ENCODE peak calls at places on chromosomes 2 and 18, in eight cellular contexts. X, Z, P, I, S, L, Y and J are unnamed samples.

GRCh38 chr2:439077-439476 is 151.2 kb upstream of the ALKAL2 start:
- DNase-seq in X (no peak), Z (no peak), P (no peak), I (no peak), S (no peak), L (no peak), Y (no peak), J (peak; percentile 24)

GRCh38 chr2:228901531-228901930 is 369.6 kb downstream of the PID1 start:
- DNase-seq in X (no peak), Z (no peak), P (no peak), I (no peak), S (no peak), L (no peak), Y (no peak), J (no peak)

GRCh38 chr2:202278944-202279343 is 13.4 kb downstream of the NOP58 start:
- DNase-seq in X (no peak), Z (peak; percentile 78), P (no peak), I (no peak), S (no peak), L (no peak), Y (no peak), J (no peak)

GRCh38 chr2:214547931-214548330 is 137.1 kb downstream of the VWC2L start:
- DNase-seq in X (no peak), Z (no peak), P (no peak), I (no peak), S (no peak), L (no peak), Y (no peak), J (no peak)

GRCh38 chr2:238420878-238421694 is 5.6 kb upstream of the ASB1 start:
- DNase-seq in X (no peak), Z (no peak), P (peak; percentile 67), I (no peak), S (peak; percentile 32), L (no peak), Y (no peak), J (no peak)

GRCh38 chr2:112794131-112794733 is 9.9 kb upstream of the IL1A start:
- DNase-seq in X (no peak), Z (peak; percentile 96), P (no peak), I (peak; percentile 17), S (no peak), L (peak; percentile 15), Y (no peak), J (no peak)

GRCh38 chr18:62069556-62069955 is 117.3 kb downstream of the PIGN start:
- DNase-seq in X (no peak), Z (peak; percentile 35), P (no peak), I (no peak), S (no peak), L (no peak), Y (no peak), J (no peak)

GRCh38 chr2:68435605-68436004 is 31.5 kb downstream of the FBXO48 start:
- DNase-seq in X (no peak), Z (peak; percentile 56), P (no peak), I (no peak), S (no peak), L (no peak), Y (no peak), J (no peak)

GRCh38 chr18:44852818-44853217 is 172.1 kb downstream of the SETBP1 start:
- DNase-seq in X (no peak), Z (peak; percentile 1), P (no peak), I (no peak), S (no peak), L (no peak), Y (no peak), J (no peak)

GRCh38 chr2:55581875-55582547 is 35.4 kb downstream of the PPP4R3B start:
- DNase-seq in X (no peak), Z (peak; percentile 43), P (no peak), I (no peak), S (no peak), L (no peak), Y (no peak), J (no peak)

GRCh38 chr2:67879586-67880290 is 183.1 kb downstream of the C1D start:
- DNase-seq in X (no peak), Z (peak; percentile 69), P (no peak), I (no peak), S (no peak), L (no peak), Y (no peak), J (no peak)

GRCh38 chr2:197309369-197310231 is 980 bp downstream of the ANKRD44 start:
- DNase-seq in X (no peak), Z (no peak), P (peak; percentile 77), I (peak; percentile 20), S (no peak), L (no peak), Y (peak; percentile 78), J (peak; percentile 37)

GRCh38 chr2:66507673-66508127 is 72.8 kb downstream of the MEIS1 start:
- DNase-seq in X (no peak), Z (no peak), P (peak; percentile 81), I (no peak), S (no peak), L (no peak), Y (no peak), J (no peak)

GRCh38 chr2:234001380-234001993 is 49.0 kb upstream of the SPP2 start:
- DNase-seq in X (no peak), Z (no peak), P (no peak), I (no peak), S (no peak), L (no peak), Y (no peak), J (peak; percentile 45)

DNA sequence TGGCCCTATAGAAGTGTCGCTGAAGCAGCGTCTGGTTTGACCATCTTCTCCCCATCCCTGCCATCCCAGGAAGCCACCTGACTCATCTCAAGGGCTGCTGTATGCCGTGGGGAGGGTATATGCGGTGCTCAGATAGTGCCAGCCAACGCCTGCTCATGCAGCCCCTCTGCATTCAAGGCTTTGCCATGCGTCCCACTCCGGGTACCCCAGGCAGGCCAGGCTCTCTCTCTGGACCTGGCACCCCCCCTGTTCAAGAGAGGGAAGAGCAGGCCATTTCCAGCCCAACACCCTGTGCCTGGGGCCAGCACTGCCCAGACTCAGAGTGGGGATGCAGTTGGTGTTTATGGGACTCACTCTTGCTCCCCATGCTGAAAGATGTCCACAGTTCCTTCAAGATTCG is 130.0 kb downstream of the GLI2 start:
- DNase-seq in X (no peak), Z (no peak), P (peak; percentile 44), I (no peak), S (no peak), L (no peak), Y (peak; percentile 69), J (no peak)
- H3K4me1 ChIP-seq in X (no peaks in the 10 kb centered on the region), Z (peaks cover 58% of the 10 kb centered on the region), P (no peaks in the 10 kb centered on the region), I (peaks cover 21% of the 10 kb centered on the region), S (no peaks in the 10 kb centered on the region), L (peaks cover 5% of the 10 kb centered on the region), Y (no peaks in the 10 kb centered on the region), J (no peaks in the 10 kb centered on the region)

DNA sequence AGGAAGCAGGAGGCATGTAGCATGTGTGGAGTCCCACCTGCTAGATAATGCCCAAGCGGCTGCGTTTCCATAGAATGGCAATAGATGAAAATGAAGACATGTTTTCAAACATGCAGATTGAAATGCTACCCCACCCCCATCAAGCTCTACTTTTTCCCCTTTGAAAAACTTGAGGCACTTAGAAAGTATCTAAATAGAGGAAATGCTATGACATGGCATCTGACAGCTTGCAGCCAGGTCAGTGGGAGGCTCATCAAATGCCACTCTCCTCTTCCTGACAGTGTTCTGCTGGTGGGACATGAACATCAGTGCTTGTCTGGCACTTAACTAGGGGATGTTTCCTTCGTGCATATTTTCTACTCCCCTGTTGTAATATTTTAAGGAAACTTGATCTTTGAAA is 148.8 kb downstream of the ZNF236 start:
- DNase-seq in X (no peak), Z (no peak), P (no peak), I (no peak), S (no peak), L (no peak), Y (no peak), J (no peak)
- H3K4me3 ChIP-seq in X (no peak overlapping the region), Z (no peak overlapping the region), P (no peak overlapping the region), I (no peak overlapping the region), S (no peak overlapping the region), L (no peak overlapping the region), Y (no peak overlapping the region), J (no peak overlapping the region)

DNA sequence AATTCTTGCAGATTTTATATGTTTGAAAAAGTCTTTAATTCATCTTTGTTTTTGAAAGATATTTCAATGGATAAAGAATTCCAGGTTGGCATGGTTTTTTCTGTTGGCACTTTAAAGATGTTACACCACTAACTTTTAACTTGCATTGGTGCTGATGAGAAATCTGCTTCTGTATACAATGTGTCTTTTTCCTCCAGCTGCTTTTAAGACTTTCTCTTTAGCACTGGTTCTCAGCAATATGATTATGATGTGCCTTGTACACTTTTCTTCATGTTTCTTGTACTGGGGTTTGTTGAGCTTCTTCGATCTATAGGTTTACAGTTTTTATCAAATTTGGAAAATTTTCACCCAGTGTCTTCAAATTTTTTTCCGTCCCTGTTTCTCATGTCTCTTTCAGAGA is 29.2 kb downstream of the PECR start:
- DNase-seq in X (no peak), Z (no peak), P (no peak), I (no peak), S (no peak), L (no peak), Y (no peak), J (no peak)
- H3K4me1 ChIP-seq in X (peaks cover 10% of the 10 kb centered on the region), Z (no peaks in the 10 kb centered on the region), P (no peaks in the 10 kb centered on the region), I (no peaks in the 10 kb centered on the region), S (no peaks in the 10 kb centered on the region), L (no peaks in the 10 kb centered on the region), Y (no peaks in the 10 kb centered on the region), J (no peaks in the 10 kb centered on the region)

GRCh38 chr2:239917957-239918481 is 107.1 kb downstream of the NDUFA10 start:
- DNase-seq in X (no peak), Z (no peak), P (no peak), I (no peak), S (no peak), L (no peak), Y (peak; percentile 56), J (no peak)

GRCh38 chr2:239916205-239917127 is 108.7 kb downstream of the NDUFA10 start:
- DNase-seq in X (no peak), Z (no peak), P (peak; percentile 26), I (no peak), S (no peak), L (no peak), Y (peak; percentile 71), J (no peak)

GRCh38 chr2:239918749-239919148 is 106.4 kb downstream of the NDUFA10 start:
- DNase-seq in X (no peak), Z (no peak), P (peak; percentile 23), I (no peak), S (no peak), L (no peak), Y (peak; percentile 40), J (no peak)

GRCh38 chr2:239919779-239920545 is 105.2 kb downstream of the NDUFA10 start:
- DNase-seq in X (no peak), Z (no peak), P (peak; percentile 17), I (peak; percentile 52), S (no peak), L (no peak), Y (peak; percentile 66), J (peak; percentile 2)

DNA sequence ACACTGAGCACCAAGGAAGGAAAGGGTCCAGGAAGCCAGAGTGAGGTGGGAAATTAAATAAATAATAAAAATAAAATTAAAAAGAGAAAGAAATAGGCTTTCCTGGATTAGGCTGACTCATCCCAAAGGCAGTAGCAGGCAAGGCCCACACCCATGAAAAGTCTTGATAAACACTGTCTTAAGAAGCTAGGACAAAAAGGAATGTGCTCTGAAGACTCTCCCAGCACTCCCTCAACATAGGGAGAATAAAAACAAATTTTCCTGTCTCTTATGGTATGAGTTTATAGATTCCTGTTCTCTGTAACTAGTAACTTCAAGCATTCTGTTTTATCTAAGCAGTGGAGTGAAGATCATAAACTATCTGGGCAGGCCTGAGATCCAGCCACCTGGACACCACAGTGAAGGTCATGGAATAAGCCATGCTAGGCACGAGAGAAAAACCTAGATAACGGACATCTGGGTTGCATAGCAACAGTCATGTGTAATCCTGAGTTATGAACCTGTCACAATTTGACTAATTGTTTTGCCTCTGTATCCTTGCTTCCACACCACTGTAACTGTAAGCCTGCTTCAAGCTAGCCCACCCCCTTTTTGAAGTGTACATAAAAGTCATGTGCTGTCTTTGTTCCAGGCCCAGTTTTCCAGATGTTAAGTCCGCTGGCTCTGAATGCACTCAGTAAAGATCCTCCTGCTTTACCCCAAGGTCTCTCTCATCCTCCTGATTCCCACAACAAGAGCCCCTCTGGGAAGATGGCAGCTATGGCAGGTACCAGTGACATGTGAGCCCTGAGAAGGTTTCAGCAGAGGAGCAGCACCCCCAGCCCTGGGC is 107.8 kb downstream of the NDUFA10 start:
- DNase-seq in X (no peak), Z (no peak), P (peak; percentile 33), I (no peak), S (no peak), L (no peak), Y (no peak), J (no peak)
- H3K4me3 ChIP-seq in X (no peak overlapping the region), Z (no peak overlapping the region), P (no peak overlapping the region), I (no peak overlapping the region), S (no peak overlapping the region), L (no peak overlapping the region), Y (no peak overlapping the region), J (no peak overlapping the region)